ENCODE peak calls at places on chromosome 16, in four cellular contexts. One of them, this sample, is unnamed.

GRCh38 chr16:73031155-73031866 is 16.6 kb downstream of the ZFHX3 start:
- DNase-seq in tibial nerve: no peak
- DNase-seq in CD8-positive, alpha-beta memory T cell: no peak
- DNase-seq in astrocyte of the cerebellum: no peak
- DNase-seq in this sample: no peak

GRCh38 chr16:21033707-21034106 is 116.9 kb downstream of the DNAH3 start:
- DNase-seq in astrocyte of the cerebellum: no peak
- DNase-seq in CD8-positive, alpha-beta memory T cell: no peak
- DNase-seq in tibial nerve: no peak
- DNase-seq in this sample: no peak

GRCh38 chr16:48542020-48542473 is 67.9 kb downstream of the N4BP1 start:
- DNase-seq in CD8-positive, alpha-beta memory T cell: no peak
- DNase-seq in tibial nerve: peak; percentile 61
- DNase-seq in astrocyte of the cerebellum: no peak
- DNase-seq in this sample: no peak

GRCh38 chr16:12584488-12585233 is 219.0 kb downstream of the CPPED1 start:
- DNase-seq in tibial nerve: no peak
- DNase-seq in astrocyte of the cerebellum: no peak
- DNase-seq in CD8-positive, alpha-beta memory T cell: no peak
- DNase-seq in this sample: no peak

GRCh38 chr16:72426416-72426815 is 254.5 kb upstream of the PMFBP1 start:
- DNase-seq in astrocyte of the cerebellum: no peak
- DNase-seq in tibial nerve: no peak
- DNase-seq in CD8-positive, alpha-beta memory T cell: no peak
- DNase-seq in this sample: no peak

GRCh38 chr16:59690216-59690615 is 956.1 kb upstream of the GOT2 start:
- DNase-seq in astrocyte of the cerebellum: no peak
- DNase-seq in tibial nerve: no peak
- DNase-seq in CD8-positive, alpha-beta memory T cell: no peak
- DNase-seq in this sample: no peak

GRCh38 chr16:1197237-1197866 is 27.7 kb downstream of the TPSG1 start:
- DNase-seq in CD8-positive, alpha-beta memory T cell: no peak
- DNase-seq in astrocyte of the cerebellum: no peak
- DNase-seq in tibial nerve: no peak
- DNase-seq in this sample: no peak

GRCh38 chr16:84724619-84725307 is 25.0 kb downstream of the USP10 start:
- DNase-seq in CD8-positive, alpha-beta memory T cell: no peak
- DNase-seq in tibial nerve: no peak
- DNase-seq in astrocyte of the cerebellum: no peak
- DNase-seq in this sample: no peak

GRCh38 chr16:88993006-88993787 is 16.2 kb upstream of the CBFA2T3 start:
- DNase-seq in astrocyte of the cerebellum: no peak
- DNase-seq in tibial nerve: no peak
- DNase-seq in CD8-positive, alpha-beta memory T cell: no peak
- DNase-seq in this sample: no peak

GRCh38 chr16:54503011-54503410 is 216.4 kb upstream of the IRX3 start:
- DNase-seq in astrocyte of the cerebellum: no peak
- DNase-seq in CD8-positive, alpha-beta memory T cell: no peak
- DNase-seq in tibial nerve: no peak
- DNase-seq in this sample: no peak

GRCh38 chr16:27405546-27406451 is 3.8 kb downstream of the IL21R start:
- DNase-seq in tibial nerve: no peak
- DNase-seq in CD8-positive, alpha-beta memory T cell: peak; percentile 63
- DNase-seq in astrocyte of the cerebellum: no peak
- DNase-seq in this sample: no peak

GRCh38 chr16:50326835-50327465 is 41.8 kb downstream of the BRD7 start:
- DNase-seq in CD8-positive, alpha-beta memory T cell: peak; percentile 78
- DNase-seq in tibial nerve: peak; percentile 53
- DNase-seq in astrocyte of the cerebellum: peak; percentile 15
- DNase-seq in this sample: no peak

GRCh38 chr16:70490261-70490660 is 33.1 kb downstream of the COG4 start:
- DNase-seq in astrocyte of the cerebellum: no peak
- DNase-seq in tibial nerve: no peak
- DNase-seq in CD8-positive, alpha-beta memory T cell: no peak
- DNase-seq in this sample: no peak

GRCh38 chr16:48471435-48471834 is 86.2 kb upstream of the SIAH1 start:
- DNase-seq in CD8-positive, alpha-beta memory T cell: no peak
- DNase-seq in tibial nerve: no peak
- DNase-seq in astrocyte of the cerebellum: no peak
- DNase-seq in this sample: no peak

GRCh38 chr16:86093801-86094750 is 195.1 kb downstream of the IRF8 start:
- DNase-seq in tibial nerve: no peak
- DNase-seq in CD8-positive, alpha-beta memory T cell: no peak
- DNase-seq in astrocyte of the cerebellum: no peak
- DNase-seq in this sample: no peak

GRCh38 chr16:31695667-31696066 is 168.0 kb downstream of the AHSP start:
- DNase-seq in astrocyte of the cerebellum: no peak
- DNase-seq in tibial nerve: no peak
- DNase-seq in CD8-positive, alpha-beta memory T cell: peak; percentile 74
- DNase-seq in this sample: no peak

GRCh38 chr16:50467943-50468748 is 80.0 kb upstream of the NKD1 start:
- DNase-seq in tibial nerve: no peak
- DNase-seq in CD8-positive, alpha-beta memory T cell: no peak
- DNase-seq in astrocyte of the cerebellum: no peak
- DNase-seq in this sample: no peak

GRCh38 chr16:4319454-4319853 is 3.6 kb downstream of the GLIS2 start:
- DNase-seq in CD8-positive, alpha-beta memory T cell: peak; percentile 76
- DNase-seq in tibial nerve: peak; percentile 48
- DNase-seq in astrocyte of the cerebellum: no peak
- DNase-seq in this sample: no peak

GRCh38 chr16:89189358-89190025 is 10.8 kb downstream of the SLC22A31 start:
- DNase-seq in astrocyte of the cerebellum: no peak
- DNase-seq in tibial nerve: no peak
- DNase-seq in CD8-positive, alpha-beta memory T cell: peak; percentile 48
- DNase-seq in this sample: no peak

GRCh38 chr16:55376567-55377167 is 52.7 kb downstream of the IRX6 start:
- DNase-seq in tibial nerve: no peak
- DNase-seq in CD8-positive, alpha-beta memory T cell: no peak
- DNase-seq in astrocyte of the cerebellum: no peak
- DNase-seq in this sample: no peak

GRCh38 chr16:57260294-57260929 is 15.4 kb downstream of the ARL2BP start:
- DNase-seq in tibial nerve: no peak
- DNase-seq in CD8-positive, alpha-beta memory T cell: no peak
- DNase-seq in astrocyte of the cerebellum: peak; percentile 60
- DNase-seq in this sample: peak; percentile 50

GRCh38 chr16:3036726-3037315 is at the start of gene BICDL2:
- DNase-seq in CD8-positive, alpha-beta memory T cell: no peak
- DNase-seq in tibial nerve: no peak
- DNase-seq in astrocyte of the cerebellum: no peak
- DNase-seq in this sample: no peak

GRCh38 chr16:84180519-84181140 is 6.2 kb downstream of the TAF1C start:
- DNase-seq in CD8-positive, alpha-beta memory T cell: no peak
- DNase-seq in astrocyte of the cerebellum: no peak
- DNase-seq in tibial nerve: no peak
- DNase-seq in this sample: no peak

GRCh38 chr16:85192736-85193493 is 80.6 kb upstream of the CIBAR2 start:
- DNase-seq in CD8-positive, alpha-beta memory T cell: no peak
- DNase-seq in astrocyte of the cerebellum: no peak
- DNase-seq in tibial nerve: no peak
- DNase-seq in this sample: peak; percentile 73

GRCh38 chr16:75820672-75821071 is 94.4 kb upstream of the CPHXL start:
- DNase-seq in tibial nerve: no peak
- DNase-seq in astrocyte of the cerebellum: no peak
- DNase-seq in CD8-positive, alpha-beta memory T cell: no peak
- DNase-seq in this sample: no peak

GRCh38 chr16:56401482-56401881 is 23.9 kb downstream of the AMFR start:
- DNase-seq in tibial nerve: no peak
- DNase-seq in astrocyte of the cerebellum: no peak
- DNase-seq in CD8-positive, alpha-beta memory T cell: no peak
- DNase-seq in this sample: no peak

GRCh38 chr16:20768121-20768520 is 4.3 kb downstream of the ACSM3 start:
- DNase-seq in CD8-positive, alpha-beta memory T cell: no peak
- DNase-seq in astrocyte of the cerebellum: no peak
- DNase-seq in tibial nerve: no peak
- DNase-seq in this sample: no peak

GRCh38 chr16:87047221-87048037 is 269.8 kb downstream of the C16orf95 start:
- DNase-seq in CD8-positive, alpha-beta memory T cell: no peak
- DNase-seq in tibial nerve: no peak
- DNase-seq in astrocyte of the cerebellum: no peak
- DNase-seq in this sample: no peak

GRCh38 chr16:16042076-16042475 is 92.7 kb downstream of the ABCC1 start:
- DNase-seq in tibial nerve: no peak
- DNase-seq in astrocyte of the cerebellum: peak; percentile 86
- DNase-seq in CD8-positive, alpha-beta memory T cell: no peak
- DNase-seq in this sample: peak; percentile 74

GRCh38 chr16:12992066-12992465 is 90.7 kb downstream of the SHISA9 start:
- DNase-seq in astrocyte of the cerebellum: no peak
- DNase-seq in CD8-positive, alpha-beta memory T cell: no peak
- DNase-seq in tibial nerve: no peak
- DNase-seq in this sample: no peak

GRCh38 chr16:84144301-84144858 is 597 bp downstream of the HSDL1 start:
- DNase-seq in CD8-positive, alpha-beta memory T cell: peak; percentile 66
- DNase-seq in astrocyte of the cerebellum: no peak
- DNase-seq in tibial nerve: no peak
- DNase-seq in this sample: no peak

GRCh38 chr16:51155901-51156810 is 5.1 kb upstream of the SALL1 start:
- DNase-seq in CD8-positive, alpha-beta memory T cell: no peak
- DNase-seq in tibial nerve: no peak
- DNase-seq in astrocyte of the cerebellum: no peak
- DNase-seq in this sample: no peak

GRCh38 chr16:65833171-65833871 is 533.2 kb upstream of the CDH5 start:
- DNase-seq in CD8-positive, alpha-beta memory T cell: no peak
- DNase-seq in astrocyte of the cerebellum: peak; percentile 35
- DNase-seq in tibial nerve: peak; percentile 36
- DNase-seq in this sample: peak; percentile 13

GRCh38 chr16:64390102-64390501 is 731.8 kb downstream of the CDH11 start:
- DNase-seq in CD8-positive, alpha-beta memory T cell: no peak
- DNase-seq in tibial nerve: no peak
- DNase-seq in astrocyte of the cerebellum: no peak
- DNase-seq in this sample: no peak

GRCh38 chr16:30802971-30803370 is 16.0 kb upstream of the ZNF629 start:
- DNase-seq in CD8-positive, alpha-beta memory T cell: no peak
- DNase-seq in tibial nerve: no peak
- DNase-seq in astrocyte of the cerebellum: no peak
- DNase-seq in this sample: no peak

GRCh38 chr16:67803894-67804293 is 2.5 kb downstream of the RANBP10 start:
- DNase-seq in CD8-positive, alpha-beta memory T cell: no peak
- DNase-seq in tibial nerve: no peak
- DNase-seq in astrocyte of the cerebellum: no peak
- DNase-seq in this sample: no peak

GRCh38 chr16:67805718-67806427 is 487 bp downstream of the RANBP10 start:
- DNase-seq in CD8-positive, alpha-beta memory T cell: no peak
- DNase-seq in astrocyte of the cerebellum: no peak
- DNase-seq in tibial nerve: no peak
- DNase-seq in this sample: no peak

GRCh38 chr16:67806428-67807147 is at the start of the genes RANBP10 and TSNAXIP1:
- DNase-seq in astrocyte of the cerebellum: peak; percentile 99
- DNase-seq in tibial nerve: peak; percentile 95
- DNase-seq in CD8-positive, alpha-beta memory T cell: peak; percentile 98
- DNase-seq in this sample: peak; percentile 97

GRCh38 chr16:67807148-67807682 is 526 bp downstream of the TSNAXIP1 start:
- DNase-seq in CD8-positive, alpha-beta memory T cell: no peak
- DNase-seq in astrocyte of the cerebellum: no peak
- DNase-seq in tibial nerve: no peak
- DNase-seq in this sample: no peak

GRCh38 chr16:67804853-67805542 is 1.4 kb downstream of the RANBP10 start:
- DNase-seq in astrocyte of the cerebellum: no peak
- DNase-seq in CD8-positive, alpha-beta memory T cell: no peak
- DNase-seq in tibial nerve: no peak
- DNase-seq in this sample: no peak
- H3K4me3 ChIP-seq in astrocyte of the cerebellum: peak overlapping the region; percentile 97
- H3K4me3 ChIP-seq in CD8-positive, alpha-beta memory T cell: peak overlapping the region; percentile 85
- H3K4me3 ChIP-seq in tibial nerve: peak overlapping the region; percentile 85
- H3K4me3 ChIP-seq in this sample: peak overlapping the region; percentile 95

DNA sequence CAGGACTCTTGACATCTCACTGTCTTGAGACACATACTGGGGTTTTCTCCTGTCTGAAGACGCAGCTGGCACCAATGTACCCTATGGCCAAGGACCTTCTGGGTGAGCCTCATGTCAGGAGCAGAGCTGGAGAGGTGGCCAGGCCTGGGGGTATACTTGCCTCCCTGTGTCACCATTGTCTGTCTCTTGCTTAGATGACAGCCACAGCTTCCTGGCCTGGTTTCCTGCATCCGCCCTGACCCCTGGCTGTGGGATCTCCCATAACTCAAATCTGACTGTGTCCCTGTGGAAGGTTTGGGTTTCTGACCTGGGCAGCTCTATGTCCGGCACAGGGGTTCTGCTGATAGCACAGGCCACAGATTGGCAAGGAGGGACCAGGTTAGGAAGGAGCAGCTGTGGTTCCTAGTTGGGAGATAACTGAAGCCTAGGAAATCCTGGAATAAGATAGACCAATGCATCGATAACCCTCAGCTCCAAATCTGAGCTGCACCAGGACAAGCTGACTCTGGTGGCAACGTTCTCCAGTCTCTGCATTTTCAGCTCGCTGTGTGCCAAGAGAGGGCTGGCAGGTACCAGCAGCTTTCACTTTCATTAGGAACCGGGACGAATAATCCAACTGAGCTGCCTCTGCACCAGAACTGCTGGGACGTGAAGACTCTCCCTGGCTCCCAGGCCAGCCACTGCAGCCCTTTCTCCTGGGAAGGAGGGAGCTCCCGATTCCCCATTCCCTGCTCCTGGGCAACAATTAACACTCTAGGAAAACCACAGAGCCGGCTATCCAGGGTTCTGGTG is 5.0 kb downstream of the DEXI start:
- DNase-seq in tibial nerve: no peak
- DNase-seq in astrocyte of the cerebellum: no peak
- DNase-seq in CD8-positive, alpha-beta memory T cell: no peak
- DNase-seq in this sample: no peak
- H3K4me3 ChIP-seq in tibial nerve: no peak overlapping the region
- H3K4me3 ChIP-seq in astrocyte of the cerebellum: no peak overlapping the region
- H3K4me3 ChIP-seq in CD8-positive, alpha-beta memory T cell: peak overlapping the region; percentile 56
- H3K4me3 ChIP-seq in this sample: no peak overlapping the region

GRCh38 chr16:9948933-9949332 is 233.3 kb downstream of the GRIN2A start:
- DNase-seq in CD8-positive, alpha-beta memory T cell: no peak
- DNase-seq in tibial nerve: no peak
- DNase-seq in astrocyte of the cerebellum: no peak
- DNase-seq in this sample: no peak
- H3K4me3 ChIP-seq in CD8-positive, alpha-beta memory T cell: no peak overlapping the region
- H3K4me3 ChIP-seq in tibial nerve: no peak overlapping the region
- H3K4me3 ChIP-seq in astrocyte of the cerebellum: no peak overlapping the region
- H3K4me3 ChIP-seq in this sample: no peak overlapping the region

DNA sequence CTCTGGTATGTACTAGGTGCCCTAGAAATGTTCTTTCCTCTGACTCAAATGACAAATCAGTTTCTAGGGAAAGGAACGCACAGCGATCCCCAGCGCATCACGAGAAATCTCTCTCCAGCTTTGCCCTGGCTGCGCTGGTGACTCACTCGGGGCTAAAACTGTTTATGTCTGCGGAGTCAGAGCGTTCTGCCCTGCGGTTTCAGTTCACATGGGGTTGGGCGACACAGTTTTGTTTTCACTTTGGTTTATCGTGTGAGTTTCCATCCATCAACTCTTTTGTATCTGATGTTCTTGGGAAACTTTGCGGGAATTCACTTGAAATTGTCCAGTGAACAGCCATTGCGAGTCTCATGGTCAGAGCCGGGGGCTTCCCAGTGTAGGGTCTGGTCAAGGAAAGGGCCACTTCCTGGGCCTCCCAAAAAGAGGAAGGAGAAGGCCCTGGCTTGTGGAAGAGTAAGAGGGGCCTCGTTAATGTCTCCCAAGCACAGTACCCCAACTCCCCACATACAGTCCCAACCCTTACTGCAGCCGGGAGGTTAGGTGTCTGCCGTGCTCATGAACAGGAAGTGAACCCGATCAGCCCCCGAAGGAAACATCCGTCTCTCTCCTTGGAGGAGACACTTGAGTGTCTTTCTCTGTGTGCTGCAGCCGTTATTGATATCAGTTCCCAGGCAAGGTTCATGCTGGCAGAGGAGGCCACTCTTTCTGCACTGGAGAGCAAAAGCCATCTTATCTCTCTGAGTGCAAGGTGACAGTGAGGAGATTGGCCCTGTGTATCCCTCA is 643.2 kb downstream of the WWOX start:
- DNase-seq in CD8-positive, alpha-beta memory T cell: peak; percentile 89
- DNase-seq in tibial nerve: no peak
- DNase-seq in astrocyte of the cerebellum: no peak
- DNase-seq in this sample: no peak
- H3K4me3 ChIP-seq in CD8-positive, alpha-beta memory T cell: peak overlapping the region; percentile 63
- H3K4me3 ChIP-seq in tibial nerve: no peak overlapping the region
- H3K4me3 ChIP-seq in astrocyte of the cerebellum: no peak overlapping the region
- H3K4me3 ChIP-seq in this sample: no peak overlapping the region

This sample was measured in AG04450.